ENCODE peak calls at places on chromosomes 12 and 14, in six cellular contexts. M is upper lobe of left lung, I is prostate gland, N is HL-60, O is GM23338, G is endothelial cell of umbilical vein. J is an unnamed sample.

GRCh38 chr12:43273467-43273866 is 278.5 kb downstream of the ADAMTS20 start:
- DNase-seq in N (no peak), M (no peak), O (no peak), I (no peak), G (peak; percentile 59), J (no peak)

GRCh38 chr12:52233462-52234141 is 559 bp downstream of the KRT7 start:
- DNase-seq in M (peak; percentile 19), N (no peak), I (no peak), G (no peak), O (peak; percentile 49), J (peak; percentile 63)

GRCh38 chr14:67485501-67486095 is 2.9 kb downstream of the TMEM229B start:
- DNase-seq in M (no peak), G (peak; percentile 12), N (no peak), I (no peak), O (peak; percentile 29), J (no peak)

GRCh38 chr12:102371177-102371576 is 109.2 kb downstream of the IGF1 start:
- DNase-seq in N (no peak), G (no peak), I (no peak), M (no peak), O (no peak), J (no peak)

GRCh38 chr14:54182419-54183040 is 214.3 kb upstream of the CDKN3 start:
- DNase-seq in O (no peak), I (no peak), G (peak; percentile 75), M (no peak), N (no peak), J (no peak)

GRCh38 chr14:96071561-96071960 is 32.4 kb downstream of the C14orf132 start:
- DNase-seq in O (no peak), G (no peak), I (no peak), N (no peak), M (no peak), J (peak; percentile 32)

GRCh38 chr14:67557118-67557517 is 24.0 kb downstream of the PLEKHH1 start:
- DNase-seq in I (no peak), N (no peak), M (no peak), O (peak; percentile 31), G (no peak), J (no peak)

GRCh38 chr12:117162167-117162539 is 28.1 kb downstream of the FBXO21 start:
- DNase-seq in O (no peak), M (no peak), I (no peak), N (no peak), G (no peak), J (no peak)

GRCh38 chr14:20478915-20479314 is 9.7 kb downstream of the PNP start:
- DNase-seq in I (no peak), M (no peak), G (no peak), O (no peak), N (no peak), J (no peak)

GRCh38 chr12:112978163-112979081 is at the start of gene OAS2:
- DNase-seq in I (peak; percentile 63), O (peak; percentile 28), N (no peak), M (peak; percentile 75), G (peak; percentile 51), J (peak; percentile 73)

GRCh38 chr12:49041036-49041880 is 19.3 kb downstream of the KMT2D start:
- DNase-seq in I (no peak), O (no peak), G (no peak), N (no peak), M (no peak), J (no peak)

GRCh38 chr12:12979151-12979550 is 20.9 kb downstream of the HEBP1 start:
- DNase-seq in G (peak; percentile 16), N (no peak), O (no peak), I (no peak), M (no peak), J (no peak)

GRCh38 chr12:52441320-52441911 is 7.2 kb upstream of the KRT75 start:
- DNase-seq in M (no peak), N (no peak), O (no peak), I (no peak), G (no peak), J (no peak)

GRCh38 chr12:53267309-53268008 is 640 bp upstream of the ESPL1 start:
- DNase-seq in O (no peak), M (no peak), I (no peak), N (no peak), G (no peak), J (no peak)

GRCh38 chr12:85951823-85952222 is 77.7 kb downstream of the NTS start:
- DNase-seq in O (peak; percentile 47), N (no peak), I (no peak), G (peak; percentile 55), M (no peak), J (no peak)

GRCh38 chr12:20350495-20350894 is 17.8 kb upstream of the PDE3A start:
- DNase-seq in I (no peak), M (no peak), O (no peak), G (peak; percentile 96), N (no peak), J (no peak)

GRCh38 chr12:24133385-24133784 is 183.9 kb upstream of the SOX5 start:
- DNase-seq in G (no peak), M (no peak), I (no peak), O (peak; percentile 75), N (no peak), J (no peak)

GRCh38 chr12:78530065-78530765 is 334.4 kb upstream of the SYT1 start:
- DNase-seq in I (no peak), G (no peak), O (peak; percentile 21), M (no peak), N (no peak), J (no peak)

GRCh38 chr12:122646568-122647220 is 56.5 kb downstream of the HCAR2 start:
- DNase-seq in M (peak; percentile 48), O (no peak), I (no peak), N (peak; percentile 86), G (no peak), J (no peak)

GRCh38 chr12:73181244-73181643 is 909.1 kb downstream of the TRHDE start:
- DNase-seq in N (no peak), I (no peak), M (no peak), O (no peak), G (no peak), J (no peak)

GRCh38 chr12:124369055-124369900 is 74.4 kb downstream of the RFLNA start:
- DNase-seq in I (peak; percentile 78), O (no peak), N (no peak), M (peak; percentile 95), G (peak; percentile 90), J (peak; percentile 97)

GRCh38 chr14:95891742-95892141 is 15.1 kb downstream of the TUNAR start:
- DNase-seq in M (no peak), I (no peak), O (no peak), G (no peak), N (no peak), J (no peak)

DNA sequence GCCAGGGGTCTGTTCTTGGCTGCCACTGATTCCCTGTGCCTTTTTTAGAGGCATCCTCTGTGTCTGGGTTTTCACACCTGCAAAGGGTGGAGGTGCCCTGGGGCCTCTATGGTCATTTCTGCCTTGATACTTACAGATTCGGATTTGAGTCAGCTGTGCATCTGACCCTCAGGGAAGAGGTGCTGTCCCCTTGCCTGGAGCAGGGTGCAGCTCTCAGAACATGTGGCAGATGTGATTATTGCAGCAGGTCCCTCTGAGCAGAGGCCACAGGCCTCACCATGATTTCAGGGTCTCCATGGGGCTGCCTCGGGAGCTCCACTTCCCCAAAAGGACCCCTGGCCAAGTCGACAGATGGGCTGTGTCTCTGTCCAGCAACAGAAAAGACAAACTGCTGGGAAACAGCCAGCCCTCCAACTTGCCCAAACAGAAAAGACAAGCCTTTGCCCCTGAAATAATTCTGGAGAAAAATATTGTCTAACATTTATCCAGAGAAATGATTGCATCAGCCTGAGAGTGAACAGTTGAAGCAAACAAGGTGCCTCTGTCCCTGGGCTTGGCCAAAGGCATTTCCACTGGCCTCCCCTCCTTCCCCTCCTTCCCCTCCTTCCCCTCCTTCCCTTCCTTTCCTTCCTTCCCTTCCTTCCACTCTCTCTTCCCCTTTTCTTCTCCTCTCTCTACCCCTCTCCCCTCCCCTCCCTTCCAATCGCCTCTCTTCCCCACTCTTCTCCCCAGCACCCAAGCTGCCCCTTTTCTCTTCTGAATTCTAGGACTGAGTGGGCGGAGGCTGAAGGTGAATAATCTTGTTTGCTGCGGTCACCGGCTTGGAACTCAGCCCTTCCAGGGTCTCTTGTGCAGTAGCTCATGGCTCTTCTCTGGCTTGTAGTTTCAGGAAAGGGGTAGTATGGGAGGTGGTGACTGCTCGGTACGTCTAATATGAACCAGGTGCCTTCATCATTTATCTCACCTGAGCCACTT is 676 bp downstream of the SERPINA3 start:
- DNase-seq in N (no peak), G (no peak), M (no peak), I (no peak), O (no peak), J (peak; percentile 84)
- TF ChIP-seq POLR2AphosphoS5 in N (no peak), G (no peak), M (no peak), I (no peak), O (no peak), J (no peak)

DNA sequence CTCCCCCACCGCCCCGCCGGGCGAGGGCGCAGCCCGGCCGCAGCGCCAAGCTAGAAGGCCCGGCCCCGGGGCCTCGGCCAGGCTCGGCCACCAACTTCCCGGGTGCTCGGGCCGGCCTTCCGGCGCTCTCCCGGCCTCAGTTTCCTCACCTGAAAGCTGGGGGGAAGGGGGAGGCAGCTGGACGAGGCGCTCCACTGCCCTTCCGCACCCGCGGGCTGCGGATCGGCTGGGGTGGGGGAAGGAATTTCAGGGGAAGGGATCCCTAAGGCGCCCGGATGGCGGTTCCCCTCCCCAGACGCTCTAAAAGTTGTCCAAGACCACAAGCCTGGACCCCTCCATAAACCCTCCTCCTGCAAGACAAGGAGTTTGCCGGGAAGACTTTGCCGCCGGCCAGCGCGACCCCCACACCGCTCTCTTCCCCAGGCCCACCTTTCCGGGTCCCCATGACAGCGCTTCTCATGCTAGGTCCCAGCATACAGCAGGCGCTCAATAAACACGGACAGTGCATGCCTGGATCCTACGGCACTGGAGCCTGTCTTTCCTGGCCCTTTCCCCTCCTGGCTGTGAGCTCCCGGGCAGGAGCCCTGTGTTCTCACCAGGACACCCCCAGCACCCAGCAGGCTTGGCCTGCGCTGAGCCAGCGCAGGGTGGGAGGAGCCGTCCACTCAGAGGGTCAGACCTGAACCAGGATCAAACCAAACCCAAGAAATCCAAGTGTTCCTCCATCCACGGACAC is 18.1 kb downstream of the BEGAIN start:
- DNase-seq in G (no peak), I (no peak), O (no peak), N (no peak), M (no peak), J (no peak)
- TF ChIP-seq CTCF in G (no peak), I (no peak), O (no peak), N (no peak), M (no peak), J (no peak)

DNA sequence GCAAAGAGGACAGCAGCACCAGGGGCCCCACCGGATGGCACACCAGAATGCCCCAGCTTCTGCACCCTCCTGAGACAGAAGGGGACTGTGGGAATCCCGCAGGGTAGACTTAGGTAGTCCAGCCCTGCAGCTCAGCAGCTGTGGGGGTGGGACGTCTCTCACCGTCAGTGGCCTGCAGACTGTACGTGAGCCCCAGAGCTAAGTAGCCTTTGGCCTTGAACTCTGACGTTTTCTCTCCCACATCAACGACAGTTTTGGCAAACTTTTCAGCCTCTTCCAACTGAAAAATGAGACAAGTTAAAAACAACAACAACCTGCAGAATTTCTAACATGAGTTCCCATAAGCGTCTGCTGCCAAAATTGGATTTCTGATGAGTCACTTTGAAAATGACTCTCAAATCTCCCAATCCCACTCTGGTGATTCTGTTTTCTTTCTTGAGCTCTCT is 161.4 kb downstream of the TTC7B start:
- DNase-seq in G (no peak), I (no peak), M (no peak), O (no peak), N (no peak), J (no peak)
- TF ChIP-seq POLR2AphosphoS5 in G (no peak), I (no peak), M (no peak), O (no peak), N (no peak), J (no peak)

DNA sequence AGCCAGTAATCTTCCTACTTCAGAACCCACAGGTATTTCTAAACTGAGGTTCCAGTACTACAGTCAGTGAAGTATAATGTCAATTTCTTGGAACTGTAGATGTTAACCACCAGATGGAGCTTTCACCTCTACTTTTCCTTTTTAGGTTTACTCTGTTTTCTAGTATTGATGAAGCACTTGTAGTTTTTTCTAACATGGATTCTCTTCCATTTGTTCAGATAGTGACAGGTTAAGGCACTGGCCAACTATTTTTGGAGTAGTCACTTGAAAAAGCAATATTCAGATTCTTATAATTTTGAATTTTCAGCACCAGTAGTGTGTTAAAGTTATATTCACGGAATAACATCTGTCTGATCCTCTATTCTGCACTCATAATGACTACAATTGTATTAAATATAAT is 4.6 kb upstream of the SEC23A start:
- DNase-seq in G (peak; percentile 43), N (no peak), O (peak; percentile 71), I (no peak), M (no peak), J (no peak)
- TF ChIP-seq CTCF in G (peak; percentile 10), N (peak; percentile 18), O (peak; percentile 59), I (peak; percentile 38), M (no peak), J (no peak)